ENCODE peak calls at places on chromosome 20, in five cellular contexts. S is ovary, M is A549, H is heart left ventricle, P is SK-N-SH. L is an unnamed sample. For H3K4me1, the result is how much of the 10 kb centered on the place peaks cover.

GRCh38 chr20:62236674-62236996 is 1.7 kb upstream of the OSBPL2 start:
- DNase-seq in H (no peak), P (no peak), S (no peak), M (no peak), L (no peak)

GRCh38 chr20:58407966-58408557 is 19.0 kb downstream of the VAPB start:
- DNase-seq in M (no peak), H (no peak), S (no peak), P (no peak), L (no peak)

GRCh38 chr20:55354700-55355099 is 650.6 kb downstream of the CBLN4 start:
- DNase-seq in H (no peak), M (no peak), S (no peak), P (peak), L (no peak)

GRCh38 chr20:18856873-18857272 is 43.3 kb downstream of the SCP2D1 start:
- DNase-seq in P (no peak), H (no peak), S (no peak), M (no peak), L (no peak)

GRCh38 chr20:46681032-46681854 is 8.0 kb downstream of the TP53RK start:
- DNase-seq in P (peak), H (peak), S (peak), M (peak), L (peak)

GRCh38 chr20:61517419-61517818 is 265.4 kb downstream of the CDH4 start:
- DNase-seq in S (no peak), H (no peak), P (no peak), M (no peak), L (no peak)

GRCh38 chr20:23084845-23085355 is 1.2 kb downstream of the CD93 start:
- DNase-seq in P (no peak), H (no peak), S (no peak), M (no peak), L (no peak)

GRCh38 chr20:46399401-46399800 is 7.0 kb downstream of the ELMO2 start:
- DNase-seq in P (no peak), H (no peak), M (no peak), S (no peak), L (no peak)

GRCh38 chr20:34089655-34090324 is 22.3 kb downstream of the EIF2S2 start:
- DNase-seq in S (no peak), P (no peak), H (peak), M (no peak), L (no peak)

GRCh38 chr20:31901615-31902014 is 31.2 kb downstream of the TTLL9 start:
- DNase-seq in M (no peak), H (no peak), P (no peak), S (no peak), L (no peak)

GRCh38 chr20:17816804-17817590 is 117.2 kb downstream of the BANF2 start:
- DNase-seq in H (no peak), S (no peak), M (no peak), P (no peak), L (no peak)

GRCh38 chr20:63064310-63064709 is 57.5 kb upstream of the BHLHE23 start:
- DNase-seq in P (no peak), H (no peak), S (no peak), M (no peak), L (no peak)

GRCh38 chr20:25294459-25295385 is 46.8 kb downstream of the PYGB start:
- DNase-seq in M (peak), P (peak), H (peak), S (peak), L (peak)

GRCh38 chr20:36149469-36149868 is 5.1 kb upstream of the EPB41L1 start:
- DNase-seq in H (peak), M (no peak), S (no peak), P (no peak), L (no peak)

DNA sequence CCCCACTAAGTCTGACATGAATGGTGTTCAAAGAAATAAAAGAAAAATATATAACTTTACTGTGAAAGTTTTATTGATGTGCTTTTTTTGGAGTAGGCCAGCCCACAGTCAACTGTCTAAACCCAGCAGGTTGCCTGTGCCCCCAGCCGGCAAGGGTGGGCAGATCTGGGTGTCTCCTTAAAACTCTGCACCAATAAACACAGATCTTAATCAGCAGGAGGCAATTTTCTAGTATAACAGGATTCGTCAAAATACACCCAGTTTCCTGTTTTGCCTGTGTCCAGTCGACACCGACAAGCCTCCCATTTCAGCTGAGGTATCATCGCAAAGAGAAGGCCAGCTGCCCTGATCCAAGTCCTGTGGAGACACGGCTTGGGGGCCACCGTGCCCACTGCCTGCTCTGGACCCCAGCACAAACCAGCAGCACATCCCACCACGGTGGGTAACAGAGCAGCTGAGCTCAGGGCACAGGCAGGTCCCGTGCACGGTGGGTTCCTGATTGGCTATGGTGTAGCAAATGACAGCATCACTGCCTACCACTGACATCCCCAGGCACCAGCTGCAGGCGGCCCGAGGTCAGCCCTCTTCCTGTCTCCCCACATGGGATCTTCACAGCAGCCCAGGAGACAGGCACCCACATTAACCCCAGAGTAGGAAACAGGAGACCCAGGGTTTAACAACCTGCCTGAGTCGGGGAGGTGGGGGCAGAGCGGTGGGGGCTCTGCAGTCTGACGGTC is 15.7 kb downstream of the BMP7 start:
- DNase-seq in S (no peak), M (no peak), H (no peak), P (peak), L (no peak)
- H3K4me1 ChIP-seq in S (under half), M (under half), H (under half), P (under half), L (under half)

GRCh38 chr20:38787870-38788269 is 17.6 kb upstream of the PPP1R16B start:
- DNase-seq in H (no peak), P (no peak), M (no peak), S (no peak), L (no peak)

GRCh38 chr20:38779247-38780097 is 26.0 kb upstream of the PPP1R16B start:
- DNase-seq in H (no peak), P (no peak), S (no peak), M (no peak), L (no peak)

GRCh38 chr20:38776363-38776762 is 28.1 kb downstream of the ACTR5 start:
- DNase-seq in S (no peak), M (no peak), H (no peak), P (no peak), L (no peak)

GRCh38 chr20:38782275-38782674 is 23.2 kb upstream of the PPP1R16B start:
- DNase-seq in M (no peak), P (no peak), S (no peak), H (no peak), L (no peak)
- TF ChIP-seq CTCF in M (no peak), P (no peak), S (no peak), H (no peak), L (no peak)

DNA sequence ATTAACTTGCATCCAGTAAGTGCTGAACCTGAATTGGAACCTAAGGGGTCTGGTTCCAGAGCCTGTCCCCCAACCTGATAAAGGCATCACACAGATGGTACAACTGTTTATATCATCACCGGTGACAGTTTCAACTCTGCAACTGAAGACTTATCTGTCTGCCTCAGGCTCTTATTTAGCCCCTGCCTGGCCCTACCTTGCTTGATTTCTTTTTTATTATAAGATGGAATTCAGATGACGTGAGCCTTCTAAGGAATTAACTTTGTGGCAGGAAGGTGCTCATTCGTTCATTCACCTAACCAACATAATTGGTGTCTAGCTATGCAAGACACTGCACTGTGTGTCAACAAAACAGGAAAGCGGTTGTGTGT is 175.0 kb downstream of the BCAS1 start:
- DNase-seq in P (no peak), H (no peak), M (no peak), S (no peak), L (no peak)
- H3K4me1 ChIP-seq in P (under half), H (under half), M (under half), S (under half), L (under half)

DNA sequence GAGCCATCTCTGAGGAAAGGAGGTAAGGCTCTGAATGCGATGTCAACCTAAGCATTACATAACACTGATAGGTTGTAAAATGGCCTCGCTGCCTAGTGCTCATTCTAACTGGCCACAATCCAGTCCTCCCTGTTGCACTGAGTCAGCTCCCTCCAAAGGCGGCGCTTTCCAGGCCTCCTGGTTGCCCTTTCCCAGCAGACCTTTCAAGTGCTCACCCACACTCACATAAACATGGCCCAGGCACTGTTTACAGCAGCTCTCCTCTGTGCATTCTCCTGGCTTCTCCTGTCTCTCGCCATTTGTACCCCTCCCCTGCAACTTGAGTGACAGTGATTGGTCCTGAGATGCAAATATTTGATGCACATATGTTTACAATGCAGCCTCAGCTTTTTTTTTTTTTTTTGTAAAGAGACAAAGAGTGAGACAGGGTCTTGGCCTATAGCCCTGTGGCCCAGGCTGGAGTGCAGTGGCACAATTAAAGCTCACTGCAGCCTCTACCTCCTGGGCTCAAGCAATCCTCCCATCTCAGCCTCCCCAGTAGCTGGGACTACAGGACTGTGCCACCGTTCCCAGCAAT is 36.8 kb upstream of the PRND start:
- DNase-seq in S (peak), M (peak), H (no peak), P (no peak), L (no peak)
- TF ChIP-seq CTCF in S (no peak), M (no peak), H (no peak), P (no peak), L (no peak)

GRCh38 chr20:51233345-51233744 is 210.4 kb upstream of the KCNG1 start:
- DNase-seq in M (no peak), S (no peak), P (no peak), H (no peak), L (no peak)
- H3K4me1 ChIP-seq in M (under half), S (under half), P (under half), H (under half), L (under half)